ENCODE peak calls at places on chromosomes 7 and 10, in ten cellular contexts. K is activated naive CD4-positive, alpha-beta T cell; F is HT-29; N is endothelial cell of umbilical vein; G is GM19239; P is Caco-2; U is hepatocyte; Q is neuronal stem cell; O is NCI-H345; T is putamen. A is an unnamed sample.

GRCh38 chr7:108605582-108606173 is 36.0 kb downstream of the DNAJB9 start:
- DNase-seq in K (no peak), F (no peak), N (no peak), G (no peak), P (no peak), U (no peak), Q (no peak), O (no peak), T (no peak), A (no peak)

GRCh38 chr7:86469680-86470295 is 173.9 kb upstream of the GRM3 start:
- DNase-seq in K (no peak), F (peak; percentile 92), N (peak; percentile 63), G (peak; percentile 28), P (peak; percentile 66), U (peak; percentile 89), Q (peak; percentile 80), O (peak; percentile 60), T (peak; percentile 78), A (peak; percentile 13)

GRCh38 chr10:76583711-76584161 is 1053.9 kb downstream of the KCNMA1 start:
- DNase-seq in K (no peak), F (no peak), N (peak; percentile 6), G (no peak), P (peak; percentile 45), U (peak; percentile 14), Q (no peak), O (no peak), T (no peak), A (no peak)

GRCh38 chr10:130138479-130138866 is 2.3 kb downstream of the GLRX3 start:
- DNase-seq in K (no peak), F (peak; percentile 65), N (peak; percentile 53), G (no peak), P (peak; percentile 57), U (peak; percentile 85), Q (no peak), O (peak; percentile 92), T (no peak), A (no peak)

GRCh38 chr7:27164381-27165088 is 802 bp downstream of the HOXA9 start:
- DNase-seq in K (no peak), F (no peak), N (no peak), G (no peak), P (no peak), U (no peak), Q (no peak), O (no peak), T (no peak), A (no peak)

GRCh38 chr10:67575530-67575929 is 120.5 kb downstream of the CTNNA3 start:
- DNase-seq in K (no peak), F (no peak), N (no peak), G (no peak), P (no peak), U (no peak), Q (no peak), O (no peak), T (no peak), A (no peak)

GRCh38 chr7:105493196-105493927 is 28.7 kb downstream of the PUS7 start:
- DNase-seq in K (no peak), F (no peak), N (no peak), G (no peak), P (no peak), U (no peak), Q (no peak), O (no peak), T (peak; percentile 58), A (no peak)

GRCh38 chr7:114148779-114149178 is 230.0 kb upstream of the PPP1R3A start:
- DNase-seq in K (no peak), F (no peak), N (no peak), G (no peak), P (no peak), U (no peak), Q (no peak), O (no peak), T (no peak), A (no peak)

GRCh38 chr7:134707663-134708383 is 61.2 kb downstream of the BPGM start:
- DNase-seq in K (no peak), F (no peak), N (no peak), G (no peak), P (no peak), U (no peak), Q (no peak), O (no peak), T (no peak), A (no peak)

GRCh38 chr10:131641898-131642297 is 258.9 kb upstream of the PPP2R2D start:
- DNase-seq in K (no peak), F (no peak), N (no peak), G (no peak), P (no peak), U (no peak), Q (no peak), O (no peak), T (no peak), A (no peak)

GRCh38 chr7:72453436-72453835 is 41.3 kb upstream of the CALN1 start:
- DNase-seq in K (no peak), F (peak; percentile 7), N (no peak), G (no peak), P (no peak), U (no peak), Q (no peak), O (no peak), T (no peak), A (no peak)

GRCh38 chr10:20614911-20615310 is 282.2 kb downstream of the NEBL start:
- DNase-seq in K (no peak), F (no peak), N (no peak), G (no peak), P (no peak), U (no peak), Q (no peak), O (no peak), T (no peak), A (no peak)

A was measured in frontal cortex.